ENCODE peak calls at places on chromosomes 16 and 17, in six cellular contexts. P is IMR-90, Y is H1, I is neuronal stem cell, N is H9, Q is mesenchymal stem cell. T is an unnamed sample.

GRCh38 chr16:66335704-66336329 is 30.7 kb upstream of the CDH5 start:
- DNase-seq in P (peak; percentile 80), Y (no peak), I (no peak), N (no peak), Q (no peak), T (no peak)

GRCh38 chr17:17669081-17669850 is 12.0 kb upstream of the RAI1 start:
- DNase-seq in P (peak; percentile 45), Y (no peak), I (no peak), N (no peak), Q (no peak), T (no peak)

GRCh38 chr17:17690156-17690737 is 9.0 kb downstream of the RAI1 start:
- DNase-seq in P (no peak), Y (no peak), I (no peak), N (no peak), Q (no peak), T (no peak)

GRCh38 chr17:2453325-2453724 is 52.5 kb upstream of the MNT start:
- DNase-seq in P (no peak), Y (no peak), I (no peak), N (no peak), Q (no peak), T (no peak)

GRCh38 chr16:11060364-11060763 is 116.0 kb downstream of the CLEC16A start:
- DNase-seq in P (no peak), Y (no peak), I (no peak), N (no peak), Q (no peak), T (no peak)

GRCh38 chr16:63442246-63442645 is 1406.0 kb upstream of the CDH8 start:
- DNase-seq in P (no peak), Y (no peak), I (no peak), N (no peak), Q (no peak), T (no peak)

GRCh38 chr17:38550661-38551060 is 55.1 kb downstream of the SRCIN1 start:
- DNase-seq in P (peak; percentile 54), Y (no peak), I (no peak), N (no peak), Q (no peak), T (peak; percentile 42)

GRCh38 chr16:75074920-75075687 is 41.5 kb downstream of the LDHD start:
- DNase-seq in P (no peak), Y (no peak), I (no peak), N (no peak), Q (no peak), T (no peak)

GRCh38 chr17:57567278-57567677 is 177.8 kb downstream of the CCDC182 start:
- DNase-seq in P (no peak), Y (no peak), I (no peak), N (no peak), Q (no peak), T (no peak)

GRCh38 chr16:47644166-47644565 is 183.0 kb downstream of the PHKB start:
- DNase-seq in P (peak; percentile 89), Y (no peak), I (no peak), N (no peak), Q (peak; percentile 76), T (no peak)

GRCh38 chr16:67449328-67449727 is 18.4 kb downstream of the HSD11B2 start:
- DNase-seq in P (no peak), Y (no peak), I (no peak), N (no peak), Q (no peak), T (no peak)

GRCh38 chr16:67451061-67451703 is 20.3 kb downstream of the HSD11B2 start:
- DNase-seq in P (no peak), Y (no peak), I (no peak), N (no peak), Q (no peak), T (no peak)

GRCh38 chr16:67454104-67454503 is 23.2 kb downstream of the HSD11B2 start:
- DNase-seq in P (no peak), Y (no peak), I (no peak), N (no peak), Q (no peak), T (no peak)

GRCh38 chr16:67449739-67450138 is 18.8 kb downstream of the HSD11B2 start:
- DNase-seq in P (no peak), Y (no peak), I (no peak), N (no peak), Q (no peak), T (no peak)

DNA sequence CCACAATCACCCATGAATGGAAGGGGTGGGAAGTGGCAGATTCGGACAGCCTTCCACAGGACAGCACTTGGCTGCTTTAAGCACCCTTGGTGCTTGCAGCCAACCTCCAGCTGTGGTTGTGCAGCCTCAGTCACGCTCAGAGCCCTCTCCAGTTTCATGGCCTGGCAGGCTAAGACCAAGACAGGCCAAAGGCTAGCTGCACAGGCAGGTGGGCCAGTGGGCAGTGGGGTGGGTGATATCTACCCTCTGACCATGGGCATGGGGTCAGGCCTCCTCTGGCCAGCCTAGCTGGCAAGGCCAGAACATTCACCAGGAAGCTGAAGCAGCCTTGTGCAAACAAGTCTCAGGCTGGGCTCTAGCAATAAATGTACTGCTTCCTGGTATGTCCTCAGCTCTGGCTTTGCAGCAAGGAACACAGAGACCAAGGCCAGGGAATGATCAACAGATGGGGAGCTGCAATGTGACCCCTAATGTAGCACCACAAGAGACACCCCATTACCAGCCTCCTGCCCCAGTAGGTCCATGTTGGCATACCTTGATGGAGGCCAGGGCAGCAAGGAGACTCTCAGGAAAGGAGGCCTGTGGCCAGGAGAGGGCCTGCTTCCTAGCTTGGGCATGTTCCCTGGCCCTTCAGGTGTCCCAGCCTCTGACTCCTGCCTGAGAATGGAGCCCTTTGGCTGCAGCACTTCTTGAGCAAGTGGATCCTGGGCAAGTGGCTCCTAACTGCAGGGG is 20.9 kb downstream of the HSD11B2 start:
- DNase-seq in P (no peak), Y (no peak), I (no peak), N (no peak), Q (no peak), T (no peak)
- H4K91ac ChIP-seq in P (no peak overlapping the region), Y (no peak overlapping the region), I (no peak overlapping the region), N (no peak overlapping the region), Q (no peak overlapping the region), T (no peak overlapping the region)

GRCh38 chr16:8668138-8668537 is 6.3 kb upstream of the ABAT start:
- DNase-seq in P (no peak), Y (no peak), I (no peak), N (no peak), Q (no peak), T (no peak)

GRCh38 chr16:8669481-8669880 is 4.9 kb upstream of the ABAT start:
- DNase-seq in P (no peak), Y (no peak), I (no peak), N (no peak), Q (no peak), T (no peak)

GRCh38 chr16:8667492-8667891 is 6.9 kb upstream of the ABAT start:
- DNase-seq in P (no peak), Y (no peak), I (no peak), N (no peak), Q (no peak), T (no peak)

GRCh38 chr16:8673611-8674412 is 605 bp upstream of the ABAT start:
- DNase-seq in P (no peak), Y (no peak), I (no peak), N (no peak), Q (no peak), T (no peak)

DNA sequence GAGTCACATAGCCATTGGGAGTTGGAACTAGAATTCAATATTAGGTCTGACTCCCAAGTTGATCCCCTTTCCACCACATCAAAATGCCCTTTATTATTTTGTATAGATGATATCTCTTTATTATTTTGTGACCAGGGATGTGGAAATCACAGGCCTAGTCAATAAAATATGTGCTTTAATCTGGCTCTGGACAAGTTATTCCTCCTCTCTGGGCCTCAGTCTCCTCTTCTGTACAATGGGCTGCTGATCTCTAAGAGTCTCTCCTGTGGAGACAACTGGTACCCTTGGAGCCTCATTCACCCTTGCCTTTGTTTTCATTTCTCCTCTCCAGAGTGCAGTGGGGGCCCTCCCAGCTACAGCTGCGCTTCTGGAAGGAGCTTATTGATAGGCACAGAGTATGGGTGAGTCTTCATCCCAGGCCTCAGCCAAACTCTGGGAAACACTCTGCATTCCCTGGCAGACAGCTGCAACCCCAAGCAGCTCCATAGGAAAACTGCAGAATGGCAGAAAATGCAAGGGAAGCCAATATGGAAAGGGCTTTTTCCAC is 4.3 kb upstream of the ABAT start:
- DNase-seq in P (no peak), Y (no peak), I (no peak), N (no peak), Q (no peak), T (no peak)
- H3K23ac ChIP-seq in P (no peak overlapping the region), Y (no peak overlapping the region), I (no peak overlapping the region), N (no peak overlapping the region), Q (no peak overlapping the region), T (no peak overlapping the region)

GRCh38 chr17:80688994-80689635 is 144.5 kb downstream of the RPTOR start:
- DNase-seq in P (no peak), Y (no peak), I (no peak), N (peak; percentile 27), Q (no peak), T (no peak)

GRCh38 chr17:80692931-80693467 is 148.4 kb downstream of the RPTOR start:
- DNase-seq in P (no peak), Y (no peak), I (no peak), N (no peak), Q (no peak), T (no peak)

GRCh38 chr17:80683625-80684100 is 139.0 kb downstream of the RPTOR start:
- DNase-seq in P (no peak), Y (no peak), I (no peak), N (no peak), Q (no peak), T (peak; percentile 16)

GRCh38 chr17:80691784-80692183 is 147.1 kb downstream of the RPTOR start:
- DNase-seq in P (no peak), Y (no peak), I (no peak), N (no peak), Q (no peak), T (no peak)

DNA sequence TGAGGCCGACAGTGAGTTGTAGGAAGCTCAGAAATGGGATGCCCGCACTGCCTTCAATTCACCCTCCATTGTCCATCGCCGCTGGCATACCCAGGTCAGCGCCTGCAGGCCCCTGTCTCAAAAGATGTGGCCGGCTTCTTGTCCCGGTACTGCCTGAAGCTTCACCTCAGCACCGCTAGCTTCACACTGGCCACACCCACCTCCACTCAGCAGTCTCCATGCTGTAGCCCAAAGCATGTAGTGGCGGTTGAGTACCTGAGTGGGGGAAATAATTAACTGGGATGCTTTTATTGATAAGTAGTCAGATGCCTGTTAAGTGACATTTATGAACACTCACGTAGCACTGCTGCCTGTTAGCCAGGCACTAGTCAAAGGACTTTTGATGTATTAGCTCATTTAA is 143.2 kb downstream of the RPTOR start:
- DNase-seq in P (no peak), Y (no peak), I (no peak), N (no peak), Q (no peak), T (no peak)
- H4K91ac ChIP-seq in P (no peak overlapping the region), Y (no peak overlapping the region), I (no peak overlapping the region), N (no peak overlapping the region), Q (no peak overlapping the region), T (no peak overlapping the region)

GRCh38 chr16:77789646-77790370 is 1.4 kb downstream of the VAT1L start:
- DNase-seq in P (no peak), Y (no peak), I (no peak), N (no peak), Q (no peak), T (no peak)

GRCh38 chr16:77793417-77793816 is 5.1 kb downstream of the VAT1L start:
- DNase-seq in P (no peak), Y (no peak), I (no peak), N (no peak), Q (no peak), T (no peak)

GRCh38 chr16:77789085-77789611 is 784 bp downstream of the VAT1L start:
- DNase-seq in P (no peak), Y (no peak), I (no peak), N (peak; percentile 39), Q (no peak), T (no peak)

GRCh38 chr16:77788196-77789084 is at the start of gene VAT1L:
- DNase-seq in P (peak; percentile 63), Y (peak; percentile 7), I (peak; percentile 57), N (peak; percentile 69), Q (peak; percentile 80), T (no peak)

GRCh38 chr16:77790964-77791363 is 2.6 kb downstream of the VAT1L start:
- DNase-seq in P (peak; percentile 36), Y (no peak), I (no peak), N (no peak), Q (no peak), T (no peak)
- H3K23ac ChIP-seq in P (no peak overlapping the region), Y (no peak overlapping the region), I (no peak overlapping the region), N (no peak overlapping the region), Q (no peak overlapping the region), T (no peak overlapping the region)

T was measured in trophoblast cell.